ENCODE peak calls at places on chromosomes 7 and 10, in eight cellular contexts. One of them, this sample, is unnamed.

GRCh38 chr7:768881-769504 is 41.9 kb upstream of the PRKAR1B start:
- DNase-seq in fibroblast of mammary gland: peak; percentile 80
- DNase-seq in NCI-H510A treated with DMSO at 0.1 percent for 48 hours: no peak
- DNase-seq in T-helper 17 cell: no peak
- DNase-seq in coronary artery: no peak
- DNase-seq in esophagus muscularis mucosa: no peak
- DNase-seq in cardiac muscle cell: peak; percentile 67
- DNase-seq in cardiac septum: no peak
- DNase-seq in this sample: no peak

GRCh38 chr7:54802114-54802513 is 43.1 kb upstream of the SEC61G start:
- DNase-seq in fibroblast of mammary gland: no peak
- DNase-seq in NCI-H510A treated with DMSO at 0.1 percent for 48 hours: no peak
- DNase-seq in T-helper 17 cell: no peak
- DNase-seq in coronary artery: no peak
- DNase-seq in esophagus muscularis mucosa: no peak
- DNase-seq in cardiac muscle cell: no peak
- DNase-seq in cardiac septum: no peak
- DNase-seq in this sample: no peak

GRCh38 chr7:45882465-45882810 is 5.8 kb upstream of the IGFBP1 start:
- DNase-seq in fibroblast of mammary gland: no peak
- DNase-seq in NCI-H510A treated with DMSO at 0.1 percent for 48 hours: peak; percentile 6
- DNase-seq in T-helper 17 cell: no peak
- DNase-seq in coronary artery: no peak
- DNase-seq in esophagus muscularis mucosa: peak; percentile 34
- DNase-seq in cardiac muscle cell: no peak
- DNase-seq in cardiac septum: no peak
- DNase-seq in this sample: no peak

GRCh38 chr7:22386865-22387264 is 29.9 kb upstream of the RAPGEF5 start:
- DNase-seq in fibroblast of mammary gland: no peak
- DNase-seq in NCI-H510A treated with DMSO at 0.1 percent for 48 hours: no peak
- DNase-seq in T-helper 17 cell: no peak
- DNase-seq in coronary artery: no peak
- DNase-seq in esophagus muscularis mucosa: no peak
- DNase-seq in cardiac muscle cell: no peak
- DNase-seq in cardiac septum: no peak
- DNase-seq in this sample: no peak

GRCh38 chr7:41058986-41059741 is 643.7 kb downstream of the INHBA start:
- DNase-seq in fibroblast of mammary gland: peak; percentile 57
- DNase-seq in NCI-H510A treated with DMSO at 0.1 percent for 48 hours: peak; percentile 61
- DNase-seq in T-helper 17 cell: no peak
- DNase-seq in coronary artery: no peak
- DNase-seq in esophagus muscularis mucosa: no peak
- DNase-seq in cardiac muscle cell: no peak
- DNase-seq in cardiac septum: no peak
- DNase-seq in this sample: peak; percentile 25

GRCh38 chr7:8591289-8591688 is 157.9 kb downstream of the NXPH1 start:
- DNase-seq in fibroblast of mammary gland: no peak
- DNase-seq in NCI-H510A treated with DMSO at 0.1 percent for 48 hours: no peak
- DNase-seq in T-helper 17 cell: no peak
- DNase-seq in coronary artery: no peak
- DNase-seq in esophagus muscularis mucosa: no peak
- DNase-seq in cardiac muscle cell: no peak
- DNase-seq in cardiac septum: no peak
- DNase-seq in this sample: no peak

GRCh38 chr10:113965077-113965476 is 78.6 kb upstream of the ADRB1 start:
- DNase-seq in fibroblast of mammary gland: no peak
- DNase-seq in NCI-H510A treated with DMSO at 0.1 percent for 48 hours: no peak
- DNase-seq in T-helper 17 cell: no peak
- DNase-seq in coronary artery: no peak
- DNase-seq in esophagus muscularis mucosa: no peak
- DNase-seq in cardiac muscle cell: no peak
- DNase-seq in cardiac septum: no peak
- DNase-seq in this sample: no peak

GRCh38 chr7:47337531-47337930 is 244.4 kb downstream of the TNS3 start:
- DNase-seq in fibroblast of mammary gland: peak; percentile 20
- DNase-seq in NCI-H510A treated with DMSO at 0.1 percent for 48 hours: no peak
- DNase-seq in T-helper 17 cell: no peak
- DNase-seq in coronary artery: peak; percentile 19
- DNase-seq in esophagus muscularis mucosa: no peak
- DNase-seq in cardiac muscle cell: no peak
- DNase-seq in cardiac septum: no peak
- DNase-seq in this sample: no peak

GRCh38 chr7:121576148-121576921 is 180.2 kb upstream of the FAM3C start:
- DNase-seq in fibroblast of mammary gland: no peak
- DNase-seq in NCI-H510A treated with DMSO at 0.1 percent for 48 hours: no peak
- DNase-seq in T-helper 17 cell: no peak
- DNase-seq in coronary artery: no peak
- DNase-seq in esophagus muscularis mucosa: no peak
- DNase-seq in cardiac muscle cell: peak; percentile 10
- DNase-seq in cardiac septum: no peak
- DNase-seq in this sample: no peak

GRCh38 chr7:610531-611280 is 91.1 kb upstream of the PDGFA start:
- DNase-seq in fibroblast of mammary gland: peak; percentile 19
- DNase-seq in NCI-H510A treated with DMSO at 0.1 percent for 48 hours: no peak
- DNase-seq in T-helper 17 cell: no peak
- DNase-seq in coronary artery: peak; percentile 88
- DNase-seq in esophagus muscularis mucosa: no peak
- DNase-seq in cardiac muscle cell: peak; percentile 36
- DNase-seq in cardiac septum: no peak
- DNase-seq in this sample: no peak

GRCh38 chr7:139782932-139783331 is 5.1 kb upstream of the HIPK2 start:
- DNase-seq in fibroblast of mammary gland: no peak
- DNase-seq in NCI-H510A treated with DMSO at 0.1 percent for 48 hours: no peak
- DNase-seq in T-helper 17 cell: no peak
- DNase-seq in coronary artery: no peak
- DNase-seq in esophagus muscularis mucosa: no peak
- DNase-seq in cardiac muscle cell: no peak
- DNase-seq in cardiac septum: no peak
- DNase-seq in this sample: no peak

GRCh38 chr7:143504215-143504936 is 26.7 kb downstream of the TAS2R41 start:
- DNase-seq in fibroblast of mammary gland: no peak
- DNase-seq in NCI-H510A treated with DMSO at 0.1 percent for 48 hours: no peak
- DNase-seq in T-helper 17 cell: no peak
- DNase-seq in coronary artery: no peak
- DNase-seq in esophagus muscularis mucosa: no peak
- DNase-seq in cardiac muscle cell: no peak
- DNase-seq in cardiac septum: no peak
- DNase-seq in this sample: no peak

GRCh38 chr10:77156406-77156879 is 481.2 kb downstream of the KCNMA1 start:
- DNase-seq in fibroblast of mammary gland: peak; percentile 85
- DNase-seq in NCI-H510A treated with DMSO at 0.1 percent for 48 hours: no peak
- DNase-seq in T-helper 17 cell: no peak
- DNase-seq in coronary artery: no peak
- DNase-seq in esophagus muscularis mucosa: no peak
- DNase-seq in cardiac muscle cell: no peak
- DNase-seq in cardiac septum: no peak
- DNase-seq in this sample: peak; percentile 76

GRCh38 chr10:34031410-34031809 is 696.9 kb upstream of the NRP1 start:
- DNase-seq in fibroblast of mammary gland: peak; percentile 96
- DNase-seq in NCI-H510A treated with DMSO at 0.1 percent for 48 hours: no peak
- DNase-seq in T-helper 17 cell: no peak
- DNase-seq in coronary artery: peak; percentile 74
- DNase-seq in esophagus muscularis mucosa: peak; percentile 95
- DNase-seq in cardiac muscle cell: no peak
- DNase-seq in cardiac septum: no peak
- DNase-seq in this sample: peak; percentile 56

GRCh38 chr10:8032558-8032957 is 21.9 kb upstream of the GATA3 start:
- DNase-seq in fibroblast of mammary gland: no peak
- DNase-seq in NCI-H510A treated with DMSO at 0.1 percent for 48 hours: no peak
- DNase-seq in T-helper 17 cell: no peak
- DNase-seq in coronary artery: no peak
- DNase-seq in esophagus muscularis mucosa: no peak
- DNase-seq in cardiac muscle cell: no peak
- DNase-seq in cardiac septum: no peak
- DNase-seq in this sample: no peak

GRCh38 chr10:20885678-20886077 is 11.4 kb downstream of the NEBL start:
- DNase-seq in fibroblast of mammary gland: peak; percentile 24
- DNase-seq in NCI-H510A treated with DMSO at 0.1 percent for 48 hours: peak; percentile 16
- DNase-seq in T-helper 17 cell: no peak
- DNase-seq in coronary artery: no peak
- DNase-seq in esophagus muscularis mucosa: no peak
- DNase-seq in cardiac muscle cell: no peak
- DNase-seq in cardiac septum: no peak
- DNase-seq in this sample: no peak

GRCh38 chr10:118216071-118216470 is 126.1 kb downstream of the FAM204A start:
- DNase-seq in fibroblast of mammary gland: no peak
- DNase-seq in NCI-H510A treated with DMSO at 0.1 percent for 48 hours: no peak
- DNase-seq in T-helper 17 cell: no peak
- DNase-seq in coronary artery: no peak
- DNase-seq in esophagus muscularis mucosa: peak; percentile 53
- DNase-seq in cardiac muscle cell: no peak
- DNase-seq in cardiac septum: no peak
- DNase-seq in this sample: no peak

GRCh38 chr10:97483526-97483925 is 14.7 kb downstream of the MMS19 start:
- DNase-seq in fibroblast of mammary gland: peak; percentile 39
- DNase-seq in NCI-H510A treated with DMSO at 0.1 percent for 48 hours: no peak
- DNase-seq in T-helper 17 cell: no peak
- DNase-seq in coronary artery: no peak
- DNase-seq in esophagus muscularis mucosa: no peak
- DNase-seq in cardiac muscle cell: no peak
- DNase-seq in cardiac septum: no peak
- DNase-seq in this sample: no peak

GRCh38 chr7:101422361-101423195 is 59.9 kb downstream of the COL26A1 start:
- DNase-seq in fibroblast of mammary gland: no peak
- DNase-seq in NCI-H510A treated with DMSO at 0.1 percent for 48 hours: no peak
- DNase-seq in T-helper 17 cell: no peak
- DNase-seq in coronary artery: no peak
- DNase-seq in esophagus muscularis mucosa: no peak
- DNase-seq in cardiac muscle cell: peak; percentile 50
- DNase-seq in cardiac septum: no peak
- DNase-seq in this sample: no peak

GRCh38 chr10:11958956-11959355 is 83.7 kb downstream of the UPF2 start:
- DNase-seq in fibroblast of mammary gland: no peak
- DNase-seq in NCI-H510A treated with DMSO at 0.1 percent for 48 hours: no peak
- DNase-seq in T-helper 17 cell: no peak
- DNase-seq in coronary artery: no peak
- DNase-seq in esophagus muscularis mucosa: no peak
- DNase-seq in cardiac muscle cell: no peak
- DNase-seq in cardiac septum: no peak
- DNase-seq in this sample: no peak

GRCh38 chr10:112658900-112659328 is 211.9 kb downstream of the VTI1A start:
- DNase-seq in fibroblast of mammary gland: no peak
- DNase-seq in NCI-H510A treated with DMSO at 0.1 percent for 48 hours: no peak
- DNase-seq in T-helper 17 cell: no peak
- DNase-seq in coronary artery: no peak
- DNase-seq in esophagus muscularis mucosa: no peak
- DNase-seq in cardiac muscle cell: no peak
- DNase-seq in cardiac septum: no peak
- DNase-seq in this sample: peak; percentile 68

GRCh38 chr10:19819419-19820033 is 3.3 kb downstream of the PLXDC2 start:
- DNase-seq in fibroblast of mammary gland: peak; percentile 68
- DNase-seq in NCI-H510A treated with DMSO at 0.1 percent for 48 hours: peak; percentile 48
- DNase-seq in T-helper 17 cell: no peak
- DNase-seq in coronary artery: no peak
- DNase-seq in esophagus muscularis mucosa: no peak
- DNase-seq in cardiac muscle cell: peak; percentile 39
- DNase-seq in cardiac septum: no peak
- DNase-seq in this sample: peak; percentile 23

GRCh38 chr10:27611861-27612450 is 107.9 kb downstream of the RAB18 start:
- DNase-seq in fibroblast of mammary gland: no peak
- DNase-seq in NCI-H510A treated with DMSO at 0.1 percent for 48 hours: peak; percentile 36
- DNase-seq in T-helper 17 cell: no peak
- DNase-seq in coronary artery: no peak
- DNase-seq in esophagus muscularis mucosa: no peak
- DNase-seq in cardiac muscle cell: no peak
- DNase-seq in cardiac septum: no peak
- DNase-seq in this sample: no peak

GRCh38 chr7:130453051-130453450 is 12.2 kb upstream of the CEP41 start:
- DNase-seq in fibroblast of mammary gland: no peak
- DNase-seq in NCI-H510A treated with DMSO at 0.1 percent for 48 hours: no peak
- DNase-seq in T-helper 17 cell: no peak
- DNase-seq in coronary artery: no peak
- DNase-seq in esophagus muscularis mucosa: no peak
- DNase-seq in cardiac muscle cell: no peak
- DNase-seq in cardiac septum: no peak
- DNase-seq in this sample: no peak

GRCh38 chr7:33809218-33809617 is 96.1 kb upstream of the BMPER start:
- DNase-seq in fibroblast of mammary gland: peak; percentile 18
- DNase-seq in NCI-H510A treated with DMSO at 0.1 percent for 48 hours: no peak
- DNase-seq in T-helper 17 cell: no peak
- DNase-seq in coronary artery: no peak
- DNase-seq in esophagus muscularis mucosa: peak; percentile 89
- DNase-seq in cardiac muscle cell: no peak
- DNase-seq in cardiac septum: no peak
- DNase-seq in this sample: no peak

GRCh38 chr7:150895809-150896208 is 43.5 kb downstream of the AOC1 start:
- DNase-seq in fibroblast of mammary gland: no peak
- DNase-seq in NCI-H510A treated with DMSO at 0.1 percent for 48 hours: no peak
- DNase-seq in T-helper 17 cell: no peak
- DNase-seq in coronary artery: no peak
- DNase-seq in esophagus muscularis mucosa: no peak
- DNase-seq in cardiac muscle cell: no peak
- DNase-seq in cardiac septum: no peak
- DNase-seq in this sample: no peak

GRCh38 chr10:86194684-86195083 is 171.9 kb downstream of the GRID1 start:
- DNase-seq in fibroblast of mammary gland: no peak
- DNase-seq in NCI-H510A treated with DMSO at 0.1 percent for 48 hours: no peak
- DNase-seq in T-helper 17 cell: no peak
- DNase-seq in coronary artery: no peak
- DNase-seq in esophagus muscularis mucosa: no peak
- DNase-seq in cardiac muscle cell: no peak
- DNase-seq in cardiac septum: no peak
- DNase-seq in this sample: no peak

GRCh38 chr7:116097365-116098009 is 66.9 kb upstream of the TFEC start:
- DNase-seq in fibroblast of mammary gland: peak; percentile 63
- DNase-seq in NCI-H510A treated with DMSO at 0.1 percent for 48 hours: no peak
- DNase-seq in T-helper 17 cell: no peak
- DNase-seq in coronary artery: no peak
- DNase-seq in esophagus muscularis mucosa: no peak
- DNase-seq in cardiac muscle cell: no peak
- DNase-seq in cardiac septum: no peak
- DNase-seq in this sample: peak; percentile 79

This sample was measured in EL.